ENCODE peak calls at places on chromosomes 2 and 18, in four cellular contexts. One of them, this sample, is unnamed.

GRCh38 chr2:64311948-64312621 is 141.9 kb upstream of the LGALSL start:
- DNase-seq in K562: no peak
- DNase-seq in H1: no peak
- DNase-seq in SK-N-SH: peak
- DNase-seq in this sample: no peak

GRCh38 chr2:188345439-188345838 is 53.8 kb downstream of the GULP1 start:
- DNase-seq in K562: no peak
- DNase-seq in H1: no peak
- DNase-seq in SK-N-SH: no peak
- DNase-seq in this sample: no peak

GRCh38 chr2:25491003-25491696 is 149.4 kb upstream of the DNMT3A start:
- DNase-seq in K562: no peak
- DNase-seq in H1: no peak
- DNase-seq in SK-N-SH: no peak
- DNase-seq in this sample: no peak

GRCh38 chr2:175366814-175367213 is 185.3 kb upstream of the ATP5MC3 start:
- DNase-seq in K562: peak
- DNase-seq in H1: peak
- DNase-seq in SK-N-SH: peak
- DNase-seq in this sample: peak

GRCh38 chr2:10919776-10920606 is 8.3 kb downstream of the KCNF1 start:
- DNase-seq in K562: no peak
- DNase-seq in H1: no peak
- DNase-seq in SK-N-SH: no peak
- DNase-seq in this sample: peak

GRCh38 chr2:146527166-146527565 is 1317.7 kb upstream of the ACVR2A start:
- DNase-seq in K562: no peak
- DNase-seq in H1: no peak
- DNase-seq in SK-N-SH: no peak
- DNase-seq in this sample: no peak

GRCh38 chr2:117771969-117772630 is 42.4 kb upstream of the DDX18 start:
- DNase-seq in K562: no peak
- DNase-seq in H1: no peak
- DNase-seq in SK-N-SH: peak
- DNase-seq in this sample: no peak

GRCh38 chr18:35172009-35172408 is 68.8 kb upstream of the ZNF397 start:
- DNase-seq in K562: no peak
- DNase-seq in H1: no peak
- DNase-seq in SK-N-SH: no peak
- DNase-seq in this sample: no peak

GRCh38 chr2:29455202-29455885 is 340.1 kb downstream of the CLIP4 start:
- DNase-seq in K562: no peak
- DNase-seq in H1: no peak
- DNase-seq in SK-N-SH: no peak
- DNase-seq in this sample: no peak

GRCh38 chr18:55280515-55280914 is 307.5 kb downstream of the TCF4 start:
- DNase-seq in K562: no peak
- DNase-seq in H1: no peak
- DNase-seq in SK-N-SH: no peak
- DNase-seq in this sample: no peak

GRCh38 chr2:173298536-173299097 is 56.1 kb upstream of the CDCA7 start:
- DNase-seq in K562: no peak
- DNase-seq in H1: no peak
- DNase-seq in SK-N-SH: no peak
- DNase-seq in this sample: no peak

GRCh38 chr18:45365835-45366234 is 249.4 kb upstream of the SLC14A2 start:
- DNase-seq in K562: no peak
- DNase-seq in H1: no peak
- DNase-seq in SK-N-SH: no peak
- DNase-seq in this sample: no peak

GRCh38 chr18:46001892-46002291 is 34.8 kb upstream of the EPG5 start:
- DNase-seq in K562: no peak
- DNase-seq in H1: no peak
- DNase-seq in SK-N-SH: no peak
- DNase-seq in this sample: no peak

GRCh38 chr2:163919717-163920116 is 183.9 kb upstream of the FIGN start:
- DNase-seq in K562: no peak
- DNase-seq in H1: no peak
- DNase-seq in SK-N-SH: no peak
- DNase-seq in this sample: no peak

GRCh38 chr2:28413152-28413895 is 20.7 kb downstream of the FOSL2 start:
- DNase-seq in K562: no peak
- DNase-seq in H1: no peak
- DNase-seq in SK-N-SH: no peak
- DNase-seq in this sample: peak

GRCh38 chr2:95025406-95026319 is at the start of gene MAL:
- DNase-seq in K562: peak
- DNase-seq in H1: no peak
- DNase-seq in SK-N-SH: peak
- DNase-seq in this sample: peak

GRCh38 chr18:42159146-42159545 is 204.1 kb downstream of the PIK3C3 start:
- DNase-seq in K562: no peak
- DNase-seq in H1: no peak
- DNase-seq in SK-N-SH: no peak
- DNase-seq in this sample: no peak

GRCh38 chr2:28821295-28821958 is 10.8 kb downstream of the SPDYA start:
- DNase-seq in K562: peak
- DNase-seq in H1: peak
- DNase-seq in SK-N-SH: peak
- DNase-seq in this sample: peak

DNA sequence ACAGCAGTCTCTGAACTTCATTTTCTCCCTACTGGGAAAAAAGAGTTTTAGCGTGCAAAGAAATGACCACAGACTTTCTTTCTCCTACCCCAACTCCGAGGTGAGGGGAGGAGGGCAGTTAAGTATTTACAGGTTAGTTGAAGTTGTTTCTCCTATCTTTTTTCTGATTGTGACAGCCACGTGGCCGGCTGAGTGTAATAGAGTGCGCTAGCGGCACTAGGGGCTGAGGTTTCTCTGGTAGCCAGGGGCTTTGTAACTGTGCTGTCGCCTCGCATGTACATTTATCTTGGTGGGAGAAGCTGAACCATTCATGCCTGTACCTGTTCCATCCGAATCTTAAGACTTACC is 214.1 kb upstream of the STON1 start:
- DNase-seq in K562: no peak
- DNase-seq in H1: no peak
- DNase-seq in SK-N-SH: peak
- DNase-seq in this sample: peak
- TF ChIP-seq TEAD4 in K562: no peak
- TF ChIP-seq TEAD4 in H1: no peak
- TF ChIP-seq TEAD4 in SK-N-SH: no peak
- TF ChIP-seq TEAD4 in this sample: no peak

GRCh38 chr18:69752737-69753380 is 194.8 kb downstream of the CD226 start:
- DNase-seq in K562: no peak
- DNase-seq in H1: no peak
- DNase-seq in SK-N-SH: no peak
- DNase-seq in this sample: no peak
- TF ChIP-seq TEAD4 in K562: no peak
- TF ChIP-seq TEAD4 in H1: no peak
- TF ChIP-seq TEAD4 in SK-N-SH: no peak
- TF ChIP-seq TEAD4 in this sample: no peak

GRCh38 chr2:165868211-165868610 is 74.2 kb upstream of the GALNT3 start:
- DNase-seq in K562: no peak
- DNase-seq in H1: no peak
- DNase-seq in SK-N-SH: peak
- DNase-seq in this sample: no peak
- TF ChIP-seq TEAD4 in K562: no peak
- TF ChIP-seq TEAD4 in H1: no peak
- TF ChIP-seq TEAD4 in SK-N-SH: no peak
- TF ChIP-seq TEAD4 in this sample: no peak

GRCh38 chr2:191936882-191937405 is 90.1 kb upstream of the CAVIN2 start:
- DNase-seq in K562: no peak
- DNase-seq in H1: no peak
- DNase-seq in SK-N-SH: no peak
- DNase-seq in this sample: no peak
- TF ChIP-seq TEAD4 in K562: no peak
- TF ChIP-seq TEAD4 in H1: no peak
- TF ChIP-seq TEAD4 in SK-N-SH: no peak
- TF ChIP-seq TEAD4 in this sample: no peak

GRCh38 chr2:240557808-240558207 is at the start of gene ANKMY1:
- DNase-seq in K562: no peak
- DNase-seq in H1: no peak
- DNase-seq in SK-N-SH: peak
- DNase-seq in this sample: peak

GRCh38 chr2:240557101-240557751 is 562 bp downstream of the ANKMY1 start:
- DNase-seq in K562: no peak
- DNase-seq in H1: no peak
- DNase-seq in SK-N-SH: no peak
- DNase-seq in this sample: no peak

GRCh38 chr2:240554767-240555493 is 2.9 kb downstream of the ANKMY1 start:
- DNase-seq in K562: no peak
- DNase-seq in H1: no peak
- DNase-seq in SK-N-SH: no peak
- DNase-seq in this sample: no peak

GRCh38 chr2:240555541-240556250 is 2.1 kb downstream of the ANKMY1 start:
- DNase-seq in K562: no peak
- DNase-seq in H1: no peak
- DNase-seq in SK-N-SH: no peak
- DNase-seq in this sample: no peak

DNA sequence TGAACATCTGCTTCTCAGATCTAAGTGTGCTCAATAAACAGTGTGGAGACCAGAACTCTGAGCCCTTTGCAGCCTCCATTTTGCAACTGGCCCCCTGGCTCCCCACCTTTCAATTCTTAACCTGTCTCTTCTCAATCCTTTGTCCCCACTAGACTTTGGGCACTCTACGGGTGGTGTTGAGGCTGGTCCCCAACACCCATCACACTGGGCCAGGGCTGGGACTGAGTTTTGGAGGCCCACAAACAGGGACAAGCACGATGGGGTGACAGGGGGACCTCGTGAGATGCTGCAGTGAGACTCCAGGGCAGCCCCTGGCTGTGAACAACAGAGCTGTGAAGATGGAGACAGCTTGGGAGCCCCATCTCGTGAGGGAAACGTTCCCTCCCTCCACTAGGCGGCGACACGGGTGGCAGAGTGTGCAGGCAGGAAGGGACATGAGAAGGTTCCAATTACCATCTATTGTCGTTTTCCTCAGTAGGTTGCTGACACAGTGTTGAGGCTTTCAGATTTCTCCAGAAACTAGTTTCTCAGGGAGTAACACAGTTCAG is 1.2 kb downstream of the ANKMY1 start:
- DNase-seq in K562: peak
- DNase-seq in H1: no peak
- DNase-seq in SK-N-SH: peak
- DNase-seq in this sample: peak
- TF ChIP-seq TEAD4 in K562: no peak
- TF ChIP-seq TEAD4 in H1: no peak
- TF ChIP-seq TEAD4 in SK-N-SH: no peak
- TF ChIP-seq TEAD4 in this sample: no peak

DNA sequence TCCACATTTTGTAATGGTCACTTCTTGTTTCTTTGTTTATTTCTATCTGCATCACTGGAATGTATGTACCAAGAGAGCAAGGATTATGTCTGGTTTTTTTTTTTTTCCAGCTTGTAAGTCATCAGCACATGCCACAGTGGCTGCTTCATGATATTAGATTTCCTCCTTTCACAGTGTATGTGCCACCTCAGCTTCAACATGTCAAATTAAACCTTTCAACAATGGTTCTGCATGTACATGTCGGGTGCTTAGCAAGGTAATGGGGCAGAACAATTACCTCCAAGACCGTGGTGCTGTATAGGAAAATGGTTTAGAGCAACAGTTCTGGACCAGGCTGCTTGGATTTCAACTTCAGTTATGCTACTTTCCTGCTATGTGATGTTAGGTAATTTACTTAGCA is 585.7 kb upstream of the VRK2 start:
- DNase-seq in K562: no peak
- DNase-seq in H1: no peak
- DNase-seq in SK-N-SH: no peak
- DNase-seq in this sample: no peak
- TF ChIP-seq TEAD4 in K562: no peak
- TF ChIP-seq TEAD4 in H1: no peak
- TF ChIP-seq TEAD4 in SK-N-SH: no peak
- TF ChIP-seq TEAD4 in this sample: no peak

GRCh38 chr2:32977228-32977758 is 30.5 kb downstream of the LTBP1 start:
- DNase-seq in K562: no peak
- DNase-seq in H1: no peak
- DNase-seq in SK-N-SH: no peak
- DNase-seq in this sample: no peak
- TF ChIP-seq TEAD4 in K562: no peak
- TF ChIP-seq TEAD4 in H1: no peak
- TF ChIP-seq TEAD4 in SK-N-SH: no peak
- TF ChIP-seq TEAD4 in this sample: no peak

GRCh38 chr2:196200557-196200956 is 29.2 kb upstream of the STK17B start:
- DNase-seq in K562: no peak
- DNase-seq in H1: no peak
- DNase-seq in SK-N-SH: no peak
- DNase-seq in this sample: no peak
- TF ChIP-seq TEAD4 in K562: no peak
- TF ChIP-seq TEAD4 in H1: no peak
- TF ChIP-seq TEAD4 in SK-N-SH: no peak
- TF ChIP-seq TEAD4 in this sample: no peak

DNA sequence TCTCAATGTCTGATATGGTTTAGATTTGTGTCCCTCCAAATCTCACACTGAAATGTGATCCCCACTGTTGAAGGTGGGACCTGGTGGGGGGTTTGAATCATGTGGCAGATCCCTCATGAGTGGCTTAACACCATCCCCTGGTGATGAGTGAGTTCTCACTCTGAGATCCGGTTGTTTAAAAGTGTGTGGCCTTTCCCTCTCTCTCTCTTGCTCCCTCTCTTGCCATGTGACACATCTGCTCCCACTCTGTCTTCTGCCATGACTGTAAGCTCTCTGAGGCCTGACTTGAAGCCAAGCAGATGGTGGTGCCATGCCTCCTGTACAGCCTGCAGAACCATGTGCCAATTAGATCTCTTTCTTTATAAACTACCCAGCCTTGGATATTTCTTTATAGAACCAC is 108.8 kb downstream of the RBMS1 start:
- DNase-seq in K562: no peak
- DNase-seq in H1: no peak
- DNase-seq in SK-N-SH: no peak
- DNase-seq in this sample: no peak
- TF ChIP-seq TEAD4 in K562: no peak
- TF ChIP-seq TEAD4 in H1: no peak
- TF ChIP-seq TEAD4 in SK-N-SH: no peak
- TF ChIP-seq TEAD4 in this sample: no peak

This sample was measured in WTC11.